ENCODE peak calls at places on chromosomes 6 and 20, in nine cellular contexts. E is colonic mucosa; F is coronary artery; J is BE2C; C is stomach; H is CD8-positive, alpha-beta T cell; Q is HL-60; G is heart right ventricle; D is transverse colon. O is an unnamed sample.

GRCh38 chr20:3203315-3204123 is 963 bp downstream of the DDRGK1 start:
- DNase-seq in E (peak), F (no peak), J (no peak), C (peak), H (peak), Q (peak), G (no peak), D (peak), O (peak)

GRCh38 chr6:163943647-163944395 is 529.3 kb downstream of the QKI start:
- DNase-seq in E (no peak), F (no peak), J (no peak), C (no peak), H (no peak), Q (no peak), G (peak), D (no peak), O (peak)

GRCh38 chr6:166877349-166877748 is 79.0 kb downstream of the RNASET2 start:
- DNase-seq in E (no peak), F (no peak), J (no peak), C (no peak), H (no peak), Q (no peak), G (no peak), D (no peak), O (no peak)

GRCh38 chr6:105560611-105561066 is 157.8 kb upstream of the PREP start:
- DNase-seq in E (no peak), F (no peak), J (no peak), C (no peak), H (no peak), Q (peak), G (no peak), D (no peak), O (peak)

GRCh38 chr6:157151029-157151428 is 172.3 kb downstream of the TMEM242 start:
- DNase-seq in E (no peak), F (no peak), J (no peak), C (no peak), H (no peak), Q (no peak), G (no peak), D (no peak), O (no peak)

GRCh38 chr6:7475081-7475480 is 66.4 kb upstream of the DSP start:
- DNase-seq in E (no peak), F (no peak), J (no peak), C (no peak), H (no peak), Q (no peak), G (no peak), D (no peak), O (no peak)

GRCh38 chr6:160029525-160029924 is 60.6 kb downstream of the IGF2R start:
- DNase-seq in E (no peak), F (no peak), J (no peak), C (no peak), H (no peak), Q (no peak), G (no peak), D (no peak), O (no peak)

GRCh38 chr20:1478566-1478965 is 11.9 kb upstream of the NSFL1C start:
- DNase-seq in E (no peak), F (no peak), J (no peak), C (no peak), H (no peak), Q (no peak), G (no peak), D (no peak), O (peak)

GRCh38 chr6:138289739-138290138 is 71.4 kb upstream of the PBOV1 start:
- DNase-seq in E (no peak), F (no peak), J (peak), C (peak), H (no peak), Q (no peak), G (peak), D (no peak), O (no peak)

GRCh38 chr6:106546322-106547052 is 82.8 kb downstream of the RTN4IP1 start:
- DNase-seq in E (no peak), F (no peak), J (no peak), C (no peak), H (no peak), Q (no peak), G (no peak), D (no peak), O (peak)

GRCh38 chr6:42276008-42276890 is 58.6 kb upstream of the MRPS10 start:
- DNase-seq in E (no peak), F (peak), J (no peak), C (no peak), H (no peak), Q (no peak), G (peak), D (no peak), O (peak)

GRCh38 chr20:57897891-57898290 is 188.1 kb upstream of the PMEPA1 start:
- DNase-seq in E (no peak), F (no peak), J (no peak), C (no peak), H (no peak), Q (no peak), G (no peak), D (no peak), O (no peak)

GRCh38 chr6:28531479-28532128 is 5.9 kb downstream of the GPX5 start:
- DNase-seq in E (no peak), F (no peak), J (no peak), C (no peak), H (no peak), Q (no peak), G (no peak), D (no peak), O (peak)

GRCh38 chr6:118574051-118574865 is 26.2 kb downstream of the PLN start:
- DNase-seq in E (no peak), F (no peak), J (no peak), C (no peak), H (no peak), Q (no peak), G (no peak), D (no peak), O (peak)

GRCh38 chr6:167676000-167676665 is 150.6 kb upstream of the AFDN start:
- DNase-seq in E (peak), F (no peak), J (no peak), C (peak), H (no peak), Q (no peak), G (no peak), D (peak), O (no peak)

GRCh38 chr6:51147756-51148155 is 329.1 kb downstream of the TFAP2B start:
- DNase-seq in E (no peak), F (no peak), J (no peak), C (no peak), H (no peak), Q (no peak), G (no peak), D (no peak), O (no peak)

GRCh38 chr20:23490817-23491216 is at the start of gene CST8:
- DNase-seq in E (no peak), F (no peak), J (no peak), C (no peak), H (no peak), Q (no peak), G (no peak), D (no peak), O (no peak)

GRCh38 chr6:45812937-45813336 is 202.7 kb downstream of the CLIC5 start:
- DNase-seq in E (no peak), F (no peak), J (no peak), C (no peak), H (no peak), Q (no peak), G (no peak), D (no peak), O (no peak)

GRCh38 chr20:62413896-62414481 is 6.9 kb upstream of the CABLES2 start:
- DNase-seq in E (no peak), F (no peak), J (no peak), C (no peak), H (no peak), Q (no peak), G (no peak), D (no peak), O (no peak)

GRCh38 chr20:5835234-5835845 is 85.1 kb downstream of the SHLD1 start:
- DNase-seq in E (no peak), F (no peak), J (peak), C (no peak), H (peak), Q (no peak), G (peak), D (no peak), O (peak)

GRCh38 chr20:53829086-53829703 is 235.6 kb upstream of the ZNF217 start:
- DNase-seq in E (no peak), F (no peak), J (no peak), C (no peak), H (no peak), Q (no peak), G (no peak), D (no peak), O (peak)

GRCh38 chr6:85673198-85674139 is 30.8 kb upstream of the SYNCRIP start:
- DNase-seq in E (no peak), F (no peak), J (no peak), C (no peak), H (no peak), Q (peak), G (no peak), D (no peak), O (peak)

GRCh38 chr20:11608736-11609135 is 309.0 kb upstream of the BTBD3 start:
- DNase-seq in E (no peak), F (no peak), J (no peak), C (no peak), H (no peak), Q (no peak), G (peak), D (no peak), O (no peak)

GRCh38 chr6:17120019-17120418 is 18.2 kb downstream of the STMND1 start:
- DNase-seq in E (no peak), F (no peak), J (no peak), C (no peak), H (no peak), Q (no peak), G (no peak), D (no peak), O (no peak)

GRCh38 chr6:42933195-42933594 is 3.9 kb downstream of the CNPY3 start:
- DNase-seq in E (no peak), F (no peak), J (no peak), C (no peak), H (no peak), Q (peak), G (no peak), D (no peak), O (no peak)

GRCh38 chr20:38337561-38338140 is 8.6 kb upstream of the LBP start:
- DNase-seq in E (peak), F (no peak), J (peak), C (no peak), H (no peak), Q (peak), G (peak), D (no peak), O (peak)

GRCh38 chr6:168049681-168050224 is 29.3 kb downstream of the FRMD1 start:
- DNase-seq in E (no peak), F (no peak), J (no peak), C (no peak), H (no peak), Q (no peak), G (no peak), D (no peak), O (no peak)

GRCh38 chr20:58845706-58846105 is 5.0 kb downstream of the GNAS-AS1 start:
- DNase-seq in E (no peak), F (no peak), J (no peak), C (no peak), H (no peak), Q (no peak), G (no peak), D (no peak), O (no peak)

GRCh38 chr6:134676307-134677281 is 273.3 kb downstream of the ALDH8A1 start:
- DNase-seq in E (peak), F (no peak), J (no peak), C (peak), H (no peak), Q (no peak), G (no peak), D (peak), O (peak)

GRCh38 chr6:132382630-132383175 is 18.6 kb downstream of the MOXD1 start:
- DNase-seq in E (no peak), F (no peak), J (no peak), C (no peak), H (no peak), Q (peak), G (no peak), D (no peak), O (no peak)

GRCh38 chr20:13610205-13610604 is 28.5 kb downstream of the TASP1 start:
- DNase-seq in E (no peak), F (no peak), J (peak), C (no peak), H (no peak), Q (no peak), G (no peak), D (no peak), O (no peak)
- TF ChIP-seq CTCF in E (no peak), F (no peak), J (peak), C (no peak), H (peak), Q (no peak), G (no peak), D (no peak), O (peak)

DNA sequence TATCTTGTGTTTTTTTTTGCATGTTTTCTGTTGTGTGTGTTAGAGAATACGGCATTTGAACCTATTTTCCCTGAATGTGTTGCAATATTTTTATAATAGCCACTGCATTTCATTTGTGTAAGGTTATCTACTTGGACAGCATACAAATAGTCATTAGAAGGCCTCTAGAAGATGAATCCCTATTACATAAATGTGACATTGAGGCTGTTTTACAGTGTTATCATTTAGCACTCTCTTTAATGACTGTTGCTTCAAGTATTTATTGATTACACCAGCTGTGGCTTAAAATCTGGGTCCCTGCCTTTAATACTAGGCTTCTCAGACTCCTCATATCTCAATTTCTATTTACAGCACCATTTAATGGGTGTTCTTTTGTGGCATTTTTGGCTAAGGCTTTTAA is 465.8 kb downstream of the FRK start:
- DNase-seq in E (no peak), F (no peak), J (no peak), C (no peak), H (no peak), Q (no peak), G (no peak), D (no peak), O (no peak)
- H3K4me3 ChIP-seq in E (no peak), F (no peak), J (no peak), C (no peak), H (no peak), Q (no peak), G (no peak), D (no peak), O (no peak)

DNA sequence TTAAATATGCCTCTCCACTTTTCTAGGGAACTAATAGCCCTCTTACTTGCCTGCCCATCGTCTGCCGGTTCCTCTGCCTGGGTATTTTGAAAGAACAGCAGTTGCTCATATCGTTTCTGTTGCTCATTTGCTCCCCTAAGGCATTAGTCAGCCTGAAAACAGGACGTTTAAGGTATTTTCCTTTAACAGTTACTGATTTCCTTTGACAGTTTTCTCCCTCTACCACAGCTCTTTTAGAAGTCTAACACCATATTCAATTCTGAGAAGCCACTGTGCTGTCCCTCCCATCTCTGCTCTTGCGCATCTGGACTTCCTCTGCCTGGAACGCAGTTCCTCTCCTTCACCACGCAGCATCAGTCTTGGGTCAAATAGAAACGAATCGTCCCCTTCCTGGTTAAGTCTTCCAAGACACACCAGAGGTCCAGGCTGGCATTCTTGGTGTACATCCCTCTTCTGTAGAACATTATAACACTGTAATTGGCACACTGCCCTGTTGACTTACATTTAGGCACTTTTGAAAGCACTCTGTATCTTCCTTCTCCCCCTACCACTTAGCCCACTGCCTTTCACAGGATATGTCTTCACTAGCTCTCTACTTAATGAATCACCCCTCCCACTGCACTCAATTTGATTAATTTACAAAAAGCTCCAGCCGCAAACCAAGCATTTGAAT is 141.0 kb upstream of the CARMIL1 start:
- DNase-seq in E (peak), F (peak), J (no peak), C (peak), H (peak), Q (peak), G (peak), D (peak), O (peak)
- TF ChIP-seq CTCF in E (no peak), F (no peak), J (no peak), C (no peak), H (no peak), Q (no peak), G (no peak), D (peak), O (peak)

DNA sequence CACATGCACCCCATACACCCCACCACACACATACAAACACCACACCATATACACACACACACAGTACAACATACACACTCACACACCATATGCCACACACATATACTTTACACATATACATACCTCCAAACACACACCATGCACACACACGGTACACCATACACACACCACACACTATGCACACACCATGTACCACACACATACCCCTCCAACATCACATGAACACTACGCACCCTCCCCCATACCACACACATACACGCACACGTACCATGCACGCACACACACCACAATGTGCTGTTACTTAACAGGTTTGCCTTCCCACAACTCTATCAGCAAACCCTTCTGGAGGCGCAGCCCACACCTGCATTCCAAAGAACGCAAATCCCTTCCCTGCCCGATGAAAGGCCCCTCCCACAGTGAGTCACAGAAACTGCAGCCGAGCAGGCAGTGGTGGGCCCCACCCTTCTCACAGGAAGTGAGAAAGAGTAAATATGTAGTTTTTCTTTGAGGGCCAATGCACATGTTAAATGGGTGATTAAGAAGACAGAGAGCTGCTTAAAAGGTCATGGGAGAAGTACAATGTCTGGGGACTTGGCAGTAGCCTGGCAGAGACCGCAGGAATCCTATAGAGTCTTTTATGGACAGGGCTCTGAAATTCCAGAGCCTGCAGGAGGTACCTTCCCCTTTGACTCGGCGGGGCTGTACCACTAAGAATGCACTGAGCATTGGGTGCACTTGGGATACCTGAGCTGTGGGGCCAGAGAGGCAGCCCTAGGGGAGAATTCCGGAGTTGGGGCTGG is 34.1 kb upstream of the EZR start:
- DNase-seq in E (peak), F (no peak), J (no peak), C (peak), H (peak), Q (peak), G (no peak), D (peak), O (peak)
- H3K4me3 ChIP-seq in E (no peak), F (peak), J (no peak), C (no peak), H (peak), Q (no peak), G (no peak), D (no peak), O (no peak)

GRCh38 chr6:147715035-147715434 is 206.5 kb downstream of the SAMD5 start:
- DNase-seq in E (no peak), F (no peak), J (no peak), C (no peak), H (no peak), Q (no peak), G (no peak), D (no peak), O (no peak)
- TF ChIP-seq CTCF in E (no peak), F (no peak), J (no peak), C (no peak), H (no peak), Q (no peak), G (no peak), D (no peak), O (no peak)

GRCh38 chr20:50309280-50309763 is 118.7 kb downstream of the CEBPB start:
- DNase-seq in E (no peak), F (no peak), J (no peak), C (no peak), H (no peak), Q (no peak), G (no peak), D (no peak), O (peak)
- H3K4me3 ChIP-seq in E (no peak), F (peak), J (peak), C (no peak), H (no peak), Q (no peak), G (peak), D (no peak), O (no peak)

GRCh38 chr6:81838724-81839425 is 86.4 kb upstream of the TENT5A start:
- DNase-seq in E (no peak), F (no peak), J (no peak), C (no peak), H (no peak), Q (no peak), G (no peak), D (no peak), O (no peak)
- TF ChIP-seq CTCF in E (no peak), F (no peak), J (no peak), C (no peak), H (no peak), Q (no peak), G (no peak), D (no peak), O (no peak)

O was measured in fibroblast of mammary gland.